ENCODE peak calls at places on chromosomes 3 and 15, in four cellular contexts. One of them, this sample, is unnamed.

GRCh38 chr3:34376691-34377090 is 578.3 kb downstream of the PDCD6IP start:
- DNase-seq in CD8-positive, alpha-beta memory T cell: no peak
- DNase-seq in amygdala: no peak
- DNase-seq in NCI-H345: no peak
- DNase-seq in this sample: no peak

GRCh38 chr3:54950391-54951003 is 22.6 kb upstream of the LRTM1 start:
- DNase-seq in CD8-positive, alpha-beta memory T cell: no peak
- DNase-seq in amygdala: no peak
- DNase-seq in NCI-H345: no peak
- DNase-seq in this sample: no peak

GRCh38 chr15:84658080-84658787 is at the start of gene NMB:
- DNase-seq in CD8-positive, alpha-beta memory T cell: peak
- DNase-seq in amygdala: no peak
- DNase-seq in NCI-H345: peak
- DNase-seq in this sample: peak

GRCh38 chr3:72265250-72265649 is 480.3 kb upstream of the PROK2 start:
- DNase-seq in CD8-positive, alpha-beta memory T cell: no peak
- DNase-seq in amygdala: no peak
- DNase-seq in NCI-H345: no peak
- DNase-seq in this sample: no peak

GRCh38 chr3:168951884-168952283 is 711.6 kb downstream of the MECOM start:
- DNase-seq in CD8-positive, alpha-beta memory T cell: no peak
- DNase-seq in amygdala: no peak
- DNase-seq in NCI-H345: no peak
- DNase-seq in this sample: no peak

GRCh38 chr3:34254285-34254684 is 455.9 kb downstream of the PDCD6IP start:
- DNase-seq in CD8-positive, alpha-beta memory T cell: no peak
- DNase-seq in amygdala: no peak
- DNase-seq in NCI-H345: no peak
- DNase-seq in this sample: no peak

GRCh38 chr3:58577269-58577821 is at the start of gene FAM107A:
- DNase-seq in CD8-positive, alpha-beta memory T cell: no peak
- DNase-seq in amygdala: peak
- DNase-seq in NCI-H345: no peak
- DNase-seq in this sample: no peak

GRCh38 chr3:126432361-126432760 is 37.7 kb downstream of the CFAP100 start:
- DNase-seq in CD8-positive, alpha-beta memory T cell: no peak
- DNase-seq in amygdala: no peak
- DNase-seq in NCI-H345: no peak
- DNase-seq in this sample: no peak

This sample was measured in natural killer cell treated with Interleukin-12 subunit alpha and Interleukin-12 subunit beta and Interleukin-15 and Interleukin-18, amount 100 ng/mL, for 72 hours.